ENCODE peak calls at places on chromosomes 5 and 9, in six cellular contexts. Y is tibial artery; V is lung; J is Caco-2; Q is naive thymus-derived CD4-positive, alpha-beta T cell; E is SJSA1. A is an unnamed sample.
A peak's percentile ranks its signal among the peaks of the same experiment; 100 is the strongest.

GRCh38 chr9:93648181-93648580 is 71.8 kb downstream of the PHF2 start:
- DNase-seq in Q (no peak), V (no peak), Y (peak; percentile 33), E (no peak), J (no peak), A (no peak)

GRCh38 chr9:98022447-98022846 is 34.1 kb upstream of the NANS start:
- DNase-seq in J (no peak), E (no peak), Y (no peak), V (no peak), Q (no peak), A (no peak)

GRCh38 chr5:116371935-116372334 is 202.7 kb downstream of the SEMA6A start:
- DNase-seq in J (no peak), Q (no peak), E (no peak), Y (no peak), V (no peak), A (no peak)

GRCh38 chr5:143265995-143266394 is 137.5 kb downstream of the NR3C1 start:
- DNase-seq in Y (no peak), Q (no peak), J (no peak), V (no peak), E (no peak), A (no peak)

GRCh38 chr5:74641778-74642542 is 1.4 kb upstream of the ENC1 start:
- DNase-seq in E (peak; percentile 76), Q (peak; percentile 68), V (peak; percentile 51), Y (no peak), J (peak; percentile 59), A (no peak)

GRCh38 chr9:92276223-92277007 is 17.1 kb downstream of the IARS1 start:
- DNase-seq in V (no peak), Q (no peak), Y (no peak), J (no peak), E (no peak), A (no peak)

GRCh38 chr5:140339636-140340035 is 6.8 kb downstream of the HBEGF start:
- DNase-seq in Y (no peak), E (no peak), Q (no peak), V (no peak), J (no peak), A (no peak)

GRCh38 chr5:110040178-110040577 is 350.5 kb downstream of the MAN2A1 start:
- DNase-seq in V (no peak), J (no peak), E (no peak), Y (no peak), Q (no peak), A (no peak)

GRCh38 chr5:65098393-65098792 is 329.7 kb downstream of the CWC27 start:
- DNase-seq in J (no peak), Q (no peak), E (no peak), V (no peak), Y (no peak), A (no peak)

GRCh38 chr5:53045263-53045662 is 56.1 kb downstream of the ITGA2 start:
- DNase-seq in E (no peak), J (no peak), Y (no peak), V (no peak), Q (no peak), A (no peak)

GRCh38 chr5:131635755-131636479 is 888 bp upstream of the RAPGEF6 start:
- DNase-seq in J (no peak), E (no peak), V (no peak), Q (peak; percentile 44), Y (no peak), A (no peak)

GRCh38 chr5:175743676-175744210 is 85.9 kb downstream of the HRH2 start:
- DNase-seq in E (no peak), Q (no peak), V (no peak), J (no peak), Y (no peak), A (no peak)

GRCh38 chr5:98934581-98934980 is 5.8 kb upstream of the CHD1 start:
- DNase-seq in E (peak; percentile 9), Y (no peak), Q (no peak), J (no peak), V (no peak), A (no peak)

GRCh38 chr5:139043127-139043905 is 154.9 kb downstream of the SIL1 start:
- DNase-seq in J (no peak), E (no peak), V (no peak), Y (no peak), Q (no peak), A (no peak)

DNA sequence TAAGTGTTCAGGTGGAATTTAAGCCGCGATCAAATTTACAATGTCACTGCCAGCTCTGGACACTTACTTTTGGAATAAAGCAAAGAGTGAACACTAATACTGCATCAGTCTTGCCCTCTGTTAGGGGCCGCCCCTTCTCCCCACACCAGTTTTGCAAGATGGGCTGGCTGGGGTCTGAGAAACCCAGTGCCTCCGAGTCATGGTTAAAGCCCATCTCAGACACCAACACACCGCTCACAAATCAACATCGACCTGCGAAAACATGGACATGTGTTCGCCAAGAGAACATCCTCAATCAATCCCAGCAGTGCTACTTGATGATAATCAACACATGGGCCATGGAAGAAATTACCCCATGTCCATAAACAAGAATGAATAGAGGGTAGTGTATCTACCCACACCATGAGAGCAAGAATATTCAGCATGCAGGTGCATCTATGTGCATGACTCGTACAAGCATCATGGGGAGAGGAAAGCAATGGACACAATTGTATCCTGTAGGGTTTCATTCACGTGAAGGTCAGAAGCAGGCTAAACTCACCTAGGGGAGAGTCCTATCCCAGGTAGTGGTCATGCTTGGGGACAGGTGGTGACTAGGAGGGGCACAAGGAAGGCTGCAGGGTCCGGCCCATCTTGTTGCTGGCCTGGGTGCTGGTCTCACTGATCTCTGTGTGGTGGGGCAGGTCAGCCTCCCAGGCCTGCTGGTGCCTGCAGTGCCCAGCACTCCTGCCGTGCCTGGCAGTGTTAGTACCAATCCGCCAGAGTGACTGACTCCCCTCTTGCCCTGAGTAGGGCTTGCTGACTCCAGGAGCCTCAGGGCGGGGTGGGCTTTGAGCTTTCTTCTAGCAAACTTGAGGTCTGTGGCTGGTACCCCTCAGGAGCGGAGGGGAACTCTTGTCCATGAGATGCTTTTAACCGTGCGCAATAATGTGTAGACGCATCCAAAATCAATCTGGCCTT is 5.1 kb downstream of the S1PR3 start:
- DNase-seq in E (no peak), V (peak; percentile 24), J (no peak), Y (peak; percentile 53), Q (no peak), A (no peak)
- H3K9me3 ChIP-seq in E (no peaks in the 10 kb centered on the region), V (no peaks in the 10 kb centered on the region), J (no peaks in the 10 kb centered on the region), Y (no peaks in the 10 kb centered on the region), Q (no peaks in the 10 kb centered on the region), A (no peaks in the 10 kb centered on the region)

DNA sequence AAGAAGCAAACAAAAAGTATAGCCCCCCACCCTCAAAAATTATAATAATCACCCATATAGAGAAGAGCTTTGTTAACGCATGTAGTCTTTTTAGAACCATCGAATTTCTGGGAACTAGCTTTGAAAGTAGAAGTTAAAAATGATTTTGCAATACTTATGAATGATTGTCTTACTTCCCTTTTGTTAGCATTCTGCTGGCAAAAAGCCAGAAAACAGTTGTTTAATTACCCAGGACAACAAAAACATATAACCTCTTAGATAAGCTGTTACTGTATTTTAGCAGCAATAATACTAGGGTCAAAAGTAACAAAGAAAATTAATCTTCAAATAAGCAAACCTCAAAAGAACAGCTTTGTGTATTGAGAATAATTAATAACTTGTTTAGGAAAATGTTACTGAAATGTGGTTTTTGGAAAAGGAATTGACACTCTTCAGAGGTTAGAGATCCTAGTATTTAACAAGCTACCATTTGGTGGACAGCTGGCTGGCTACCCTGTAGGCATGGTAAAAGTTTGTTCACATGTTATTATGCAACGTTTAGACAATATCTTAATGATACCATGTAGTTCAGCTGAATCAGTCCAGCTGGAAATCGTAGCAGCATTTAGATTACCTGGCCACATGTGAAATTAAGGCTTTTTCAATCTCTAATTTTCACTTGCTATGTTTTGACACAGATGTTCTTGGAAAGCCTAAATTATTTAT is 3.8 kb downstream of the FGF10 start:
- DNase-seq in Q (no peak), Y (no peak), J (no peak), E (no peak), V (no peak), A (no peak)
- H3K9me3 ChIP-seq in Q (no peaks in the 10 kb centered on the region), Y (no peaks in the 10 kb centered on the region), J (no peaks in the 10 kb centered on the region), E (no peaks in the 10 kb centered on the region), V (no peaks in the 10 kb centered on the region), A (peaks cover 3% of the 10 kb centered on the region)

GRCh38 chr9:134622896-134623407 is 18.7 kb upstream of the COL5A1 start:
- DNase-seq in E (no peak), J (peak; percentile 20), Q (no peak), Y (peak; percentile 66), V (no peak), A (no peak)
- H3K9me3 ChIP-seq in E (no peaks in the 10 kb centered on the region), J (no peaks in the 10 kb centered on the region), Q (no peaks in the 10 kb centered on the region), Y (no peaks in the 10 kb centered on the region), V (no peaks in the 10 kb centered on the region), A (no peaks in the 10 kb centered on the region)

GRCh38 chr5:165014439-165014838 is 1509.0 kb downstream of the MAT2B start:
- DNase-seq in Q (no peak), J (no peak), E (no peak), Y (no peak), V (no peak), A (no peak)
- H3K9me3 ChIP-seq in Q (no peaks in the 10 kb centered on the region), J (no peaks in the 10 kb centered on the region), E (peaks cover 11% of the 10 kb centered on the region), Y (no peaks in the 10 kb centered on the region), V (no peaks in the 10 kb centered on the region), A (no peaks in the 10 kb centered on the region)

GRCh38 chr5:108003178-108003577 is 332.4 kb upstream of the EFNA5 start:
- DNase-seq in J (no peak), Q (peak; percentile 27), V (no peak), Y (no peak), E (peak; percentile 62), A (no peak)

GRCh38 chr5:107997338-107997979 is 326.7 kb upstream of the EFNA5 start:
- DNase-seq in E (peak; percentile 72), Y (no peak), J (no peak), V (no peak), Q (no peak), A (no peak)

GRCh38 chr5:108001222-108001621 is 330.5 kb upstream of the EFNA5 start:
- DNase-seq in E (no peak), V (no peak), J (no peak), Y (no peak), Q (no peak), A (no peak)
- H3K9me3 ChIP-seq in E (no peaks in the 10 kb centered on the region), V (no peaks in the 10 kb centered on the region), J (no peaks in the 10 kb centered on the region), Y (no peaks in the 10 kb centered on the region), Q (no peaks in the 10 kb centered on the region), A (no peaks in the 10 kb centered on the region)

GRCh38 chr9:96769989-96770388 is 7.9 kb downstream of the ZNF510 start:
- DNase-seq in E (no peak), V (no peak), Q (no peak), J (no peak), Y (no peak), A (no peak)
- H3K9me3 ChIP-seq in E (peaks cover 9% of the 10 kb centered on the region), V (peaks cover 12% of the 10 kb centered on the region), Q (peaks cover 2% of the 10 kb centered on the region), J (peaks cover 35% of the 10 kb centered on the region), Y (peaks cover 47% of the 10 kb centered on the region), A (peaks cover 41% of the 10 kb centered on the region)

GRCh38 chr5:141420855-141421488 is at the start of gene PCDHGA11:
- DNase-seq in V (no peak), E (no peak), Q (peak; percentile 26), Y (no peak), J (no peak), A (no peak)

GRCh38 chr5:141422742-141423291 is 2.0 kb downstream of the PCDHGA11 start:
- DNase-seq in E (no peak), Y (no peak), Q (no peak), V (no peak), J (no peak), A (no peak)

GRCh38 chr5:141419074-141419880 is 1.6 kb upstream of the PCDHGA11 start:
- DNase-seq in V (no peak), Q (no peak), J (no peak), E (no peak), Y (no peak), A (no peak)

GRCh38 chr5:141421489-141421855 is 621 bp downstream of the PCDHGA11 start:
- DNase-seq in Y (no peak), E (no peak), J (no peak), V (no peak), Q (no peak), A (no peak)
- H3K9me3 ChIP-seq in Y (peaks cover 92% of the 10 kb centered on the region), E (peaks cover 40% of the 10 kb centered on the region), J (peaks cover 14% of the 10 kb centered on the region), V (peaks cover 5% of the 10 kb centered on the region), Q (no peaks in the 10 kb centered on the region), A (peaks cover 9% of the 10 kb centered on the region)